ENCODE peak calls at places on chromosomes 13 and 19, in ten cellular contexts. Z, P, N, O, D, I, C, Y, A and U are unnamed samples.

GRCh38 chr19:39112338-39112890 is 13.2 kb upstream of the PAK4 start:
- DNase-seq in Z (no peak), P (peak), N (no peak), O (no peak), D (no peak), I (no peak), C (no peak), Y (no peak), A (no peak), U (no peak)

GRCh38 chr13:65789815-65790214 is 1440.3 kb downstream of the PCDH9 start:
- DNase-seq in Z (no peak), P (no peak), N (no peak), O (no peak), D (no peak), I (peak), C (no peak), Y (no peak), A (no peak), U (no peak)

GRCh38 chr19:48806518-48806817 is 4.4 kb downstream of the BCAT2 start:
- DNase-seq in Z (no peak), P (no peak), N (no peak), O (no peak), D (no peak), I (no peak), C (no peak), Y (peak), A (no peak), U (no peak)

GRCh38 chr19:17391371-17392151 is 2.4 kb downstream of the CCDC194 start:
- DNase-seq in Z (no peak), P (no peak), N (no peak), O (no peak), D (no peak), I (no peak), C (no peak), Y (no peak), A (no peak), U (no peak)

GRCh38 chr19:55305491-55305890 is 19.6 kb downstream of the TMEM150B start:
- DNase-seq in Z (no peak), P (peak), N (no peak), O (no peak), D (peak), I (no peak), C (no peak), Y (peak), A (peak), U (peak)

GRCh38 chr19:17842663-17843313 is 5.0 kb downstream of the JAK3 start:
- DNase-seq in Z (no peak), P (no peak), N (no peak), O (no peak), D (no peak), I (no peak), C (no peak), Y (no peak), A (peak), U (no peak)

GRCh38 chr19:29596080-29596479 is 10.0 kb upstream of the POP4 start:
- DNase-seq in Z (no peak), P (peak), N (no peak), O (no peak), D (no peak), I (no peak), C (no peak), Y (no peak), A (no peak), U (no peak)

GRCh38 chr13:113724780-113725315 is 34.2 kb upstream of the TMEM255B start:
- DNase-seq in Z (peak), P (peak), N (peak), O (peak), D (peak), I (peak), C (peak), Y (peak), A (peak), U (peak)

GRCh38 chr13:112131740-112132113 is 64.8 kb downstream of the SOX1 start:
- DNase-seq in Z (no peak), P (no peak), N (no peak), O (no peak), D (no peak), I (no peak), C (no peak), Y (peak), A (no peak), U (no peak)

GRCh38 chr13:101455863-101456262 is 3.4 kb downstream of the ITGBL1 start:
- DNase-seq in Z (no peak), P (no peak), N (no peak), O (no peak), D (no peak), I (peak), C (no peak), Y (no peak), A (no peak), U (no peak)

GRCh38 chr13:25415196-25415595 is 43.4 kb downstream of the ATP8A2 start:
- DNase-seq in Z (no peak), P (no peak), N (no peak), O (no peak), D (no peak), I (no peak), C (no peak), Y (no peak), A (no peak), U (no peak)

GRCh38 chr13:90538063-90538462 is 809.4 kb upstream of the MIR17HG start:
- DNase-seq in Z (no peak), P (no peak), N (no peak), O (no peak), D (no peak), I (no peak), C (no peak), Y (no peak), A (no peak), U (no peak)

GRCh38 chr19:28687296-28687695 is 525.7 kb downstream of the UQCRFS1 start:
- DNase-seq in Z (no peak), P (no peak), N (no peak), O (no peak), D (no peak), I (no peak), C (no peak), Y (no peak), A (no peak), U (no peak)

GRCh38 chr19:16532440-16533273 is 9.6 kb downstream of the CHERP start:
- DNase-seq in Z (no peak), P (no peak), N (no peak), O (no peak), D (no peak), I (no peak), C (no peak), Y (no peak), A (no peak), U (no peak)

GRCh38 chr19:12733369-12733896 is 1.1 kb downstream of the TRIR start:
- DNase-seq in Z (no peak), P (no peak), N (no peak), O (no peak), D (no peak), I (peak), C (no peak), Y (no peak), A (no peak), U (peak)

GRCh38 chr13:42594577-42595571 is 20.9 kb downstream of the TNFSF11 start:
- DNase-seq in Z (no peak), P (peak), N (peak), O (no peak), D (peak), I (peak), C (peak), Y (peak), A (peak), U (peak)

GRCh38 chr13:20127563-20128458 is 33.0 kb downstream of the GJA3 start:
- DNase-seq in Z (peak), P (peak), N (peak), O (no peak), D (peak), I (peak), C (peak), Y (peak), A (peak), U (peak)

GRCh38 chr13:114071441-114071840 is 61.0 kb downstream of the RASA3 start:
- DNase-seq in Z (peak), P (peak), N (peak), O (peak), D (no peak), I (no peak), C (no peak), Y (no peak), A (no peak), U (no peak)

GRCh38 chr19:31976775-31977536 is 368.5 kb upstream of the ZNF507 start:
- DNase-seq in Z (no peak), P (no peak), N (no peak), O (no peak), D (no peak), I (no peak), C (no peak), Y (no peak), A (no peak), U (no peak)

GRCh38 chr19:4066176-4066606 is 508 bp downstream of the ZBTB7A start:
- DNase-seq in Z (no peak), P (peak), N (peak), O (no peak), D (no peak), I (no peak), C (no peak), Y (no peak), A (peak), U (peak)

GRCh38 chr13:33110713-33111413 is 94.6 kb downstream of the KL start:
- DNase-seq in Z (peak), P (peak), N (no peak), O (peak), D (no peak), I (peak), C (peak), Y (no peak), A (peak), U (peak)

GRCh38 chr13:75803175-75803611 is 167.1 kb downstream of the LMO7 start:
- DNase-seq in Z (no peak), P (no peak), N (no peak), O (no peak), D (no peak), I (no peak), C (no peak), Y (peak), A (no peak), U (no peak)

GRCh38 chr13:97119899-97120745 is 102.0 kb upstream of the MBNL2 start:
- DNase-seq in Z (no peak), P (no peak), N (no peak), O (no peak), D (no peak), I (peak), C (no peak), Y (no peak), A (no peak), U (no peak)

GRCh38 chr13:32254916-32255743 is 60.0 kb downstream of the ZAR1L start:
- DNase-seq in Z (no peak), P (no peak), N (no peak), O (no peak), D (no peak), I (no peak), C (no peak), Y (no peak), A (no peak), U (no peak)

GRCh38 chr13:109145631-109146030 is 516.2 kb downstream of the MYO16 start:
- DNase-seq in Z (no peak), P (peak), N (no peak), O (no peak), D (peak), I (peak), C (no peak), Y (peak), A (peak), U (peak)

GRCh38 chr19:19028526-19028925 is 4.8 kb downstream of the SUGP2 start:
- DNase-seq in Z (no peak), P (no peak), N (no peak), O (no peak), D (no peak), I (no peak), C (no peak), Y (no peak), A (no peak), U (no peak)

GRCh38 chr19:13681509-13681908 is 82.8 kb upstream of the MRI1 start:
- DNase-seq in Z (no peak), P (no peak), N (no peak), O (no peak), D (no peak), I (no peak), C (no peak), Y (no peak), A (no peak), U (no peak)

GRCh38 chr13:99959127-99959529 is 12.4 kb downstream of the ZIC5 start:
- DNase-seq in Z (no peak), P (no peak), N (no peak), O (no peak), D (no peak), I (no peak), C (no peak), Y (peak), A (no peak), U (no peak)

GRCh38 chr13:29165216-29165615 is 345.1 kb downstream of the MTUS2 start:
- DNase-seq in Z (no peak), P (no peak), N (no peak), O (no peak), D (no peak), I (no peak), C (no peak), Y (no peak), A (no peak), U (no peak)

GRCh38 chr13:29161653-29162052 is 341.5 kb downstream of the MTUS2 start:
- DNase-seq in Z (no peak), P (no peak), N (no peak), O (no peak), D (no peak), I (no peak), C (no peak), Y (no peak), A (no peak), U (no peak)

GRCh38 chr13:29159871-29160270 is 339.7 kb downstream of the MTUS2 start:
- DNase-seq in Z (no peak), P (no peak), N (no peak), O (no peak), D (no peak), I (no peak), C (no peak), Y (no peak), A (no peak), U (no peak)

GRCh38 chr13:29162638-29163037 is 342.5 kb downstream of the MTUS2 start:
- DNase-seq in Z (no peak), P (no peak), N (no peak), O (no peak), D (no peak), I (no peak), C (no peak), Y (no peak), A (no peak), U (no peak)

DNA sequence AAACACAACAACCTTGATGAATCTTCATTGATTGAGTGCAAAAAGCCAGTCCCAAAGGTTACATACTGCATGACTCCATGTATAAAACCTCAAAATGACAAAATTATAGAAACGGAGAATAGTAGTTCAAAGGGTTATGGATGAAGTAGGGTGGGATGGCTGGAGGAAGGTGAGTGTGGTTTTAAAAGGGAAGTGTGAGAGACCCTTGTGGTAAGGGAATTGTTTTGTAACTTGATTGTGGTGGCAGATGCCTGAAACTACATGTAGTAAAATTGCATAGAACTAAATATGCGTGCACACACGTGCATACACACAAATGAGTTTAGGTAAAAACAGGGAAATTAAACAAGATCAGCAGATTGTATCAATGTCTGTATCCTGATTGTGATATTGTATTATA is 340.7 kb downstream of the MTUS2 start:
- DNase-seq in Z (no peak), P (no peak), N (no peak), O (no peak), D (no peak), I (no peak), C (no peak), Y (no peak), A (no peak), U (no peak)
- TF ChIP-seq CTCF in Z (no peak), P (no peak), N (no peak), O (no peak), D (no peak), I (no peak), C (no peak), Y (no peak), A (no peak), U (no peak)

GRCh38 chr19:7292352-7292949 is 1.8 kb downstream of the INSR start:
- DNase-seq in Z (no peak), P (no peak), N (no peak), O (no peak), D (no peak), I (no peak), C (no peak), Y (no peak), A (no peak), U (no peak)

GRCh38 chr19:7293795-7294570 is at the start of gene INSR:
- DNase-seq in Z (peak), P (peak), N (peak), O (peak), D (peak), I (peak), C (peak), Y (peak), A (peak), U (peak)

GRCh38 chr19:7295912-7296486 is 1.8 kb upstream of the INSR start:
- DNase-seq in Z (no peak), P (no peak), N (no peak), O (no peak), D (no peak), I (no peak), C (no peak), Y (no peak), A (no peak), U (no peak)

GRCh38 chr19:7294571-7295212 is 478 bp upstream of the INSR start:
- DNase-seq in Z (peak), P (peak), N (peak), O (peak), D (peak), I (peak), C (peak), Y (peak), A (peak), U (peak)

DNA sequence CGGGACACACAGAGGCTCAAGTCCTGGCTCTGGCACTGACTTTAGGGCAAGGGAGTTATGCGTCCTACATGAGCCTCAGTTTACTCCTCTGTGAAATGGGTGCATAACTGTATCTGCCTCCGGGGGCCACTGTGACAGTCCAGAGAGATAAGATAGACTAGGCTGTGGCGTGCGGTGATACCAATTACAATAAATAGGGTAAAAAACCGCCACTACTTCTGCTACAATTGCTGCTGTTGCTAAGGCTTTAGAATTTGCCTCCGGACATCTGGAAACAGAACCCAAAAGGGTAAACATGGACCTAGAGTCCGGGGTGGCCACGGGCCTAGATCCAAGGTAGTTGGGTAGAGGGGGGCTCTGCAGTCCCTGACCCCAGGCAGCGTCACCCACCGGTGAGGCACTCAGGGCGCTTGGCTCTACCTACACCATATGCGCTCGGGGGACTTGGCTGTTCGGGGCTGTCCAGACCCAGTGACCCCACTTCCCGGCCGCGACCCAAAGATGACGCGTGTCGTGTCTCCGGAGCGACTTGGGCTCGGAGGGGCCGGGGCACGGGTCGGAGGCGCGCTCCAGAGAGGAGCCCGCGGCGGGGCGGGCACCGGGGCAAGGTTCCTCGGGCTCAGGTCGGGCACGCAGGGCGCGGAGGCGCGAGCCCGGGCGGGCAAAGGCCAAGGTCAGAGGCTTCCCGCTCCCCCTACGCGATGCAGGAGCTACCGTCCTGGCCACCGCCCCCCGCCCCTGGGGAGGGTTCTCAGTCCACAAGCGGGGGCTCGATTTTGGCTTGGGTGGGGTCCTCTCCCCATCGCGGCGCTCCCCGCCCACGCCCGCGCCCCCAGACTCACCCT is 1.0 kb downstream of the INSR start:
- DNase-seq in Z (peak), P (peak), N (peak), O (no peak), D (no peak), I (no peak), C (no peak), Y (peak), A (peak), U (peak)
- TF ChIP-seq POLR2A in Z (no peak), P (no peak), N (no peak), O (no peak), D (no peak), I (no peak), C (no peak), Y (no peak), A (no peak), U (no peak)

GRCh38 chr19:54136086-54136863 is 1.3 kb upstream of the CNOT3 start:
- DNase-seq in Z (no peak), P (no peak), N (no peak), O (no peak), D (no peak), I (peak), C (no peak), Y (no peak), A (no peak), U (no peak)

GRCh38 chr19:54138777-54139256 is 1.3 kb downstream of the CNOT3 start:
- DNase-seq in Z (no peak), P (no peak), N (no peak), O (no peak), D (no peak), I (no peak), C (no peak), Y (no peak), A (no peak), U (no peak)

GRCh38 chr19:54136864-54137113 is 773 bp upstream of the CNOT3 start:
- DNase-seq in Z (no peak), P (no peak), N (no peak), O (no peak), D (no peak), I (no peak), C (no peak), Y (no peak), A (no peak), U (no peak)

GRCh38 chr19:54137114-54137912 is at the start of gene CNOT3:
- DNase-seq in Z (peak), P (peak), N (peak), O (peak), D (peak), I (peak), C (peak), Y (peak), A (peak), U (peak)

DNA sequence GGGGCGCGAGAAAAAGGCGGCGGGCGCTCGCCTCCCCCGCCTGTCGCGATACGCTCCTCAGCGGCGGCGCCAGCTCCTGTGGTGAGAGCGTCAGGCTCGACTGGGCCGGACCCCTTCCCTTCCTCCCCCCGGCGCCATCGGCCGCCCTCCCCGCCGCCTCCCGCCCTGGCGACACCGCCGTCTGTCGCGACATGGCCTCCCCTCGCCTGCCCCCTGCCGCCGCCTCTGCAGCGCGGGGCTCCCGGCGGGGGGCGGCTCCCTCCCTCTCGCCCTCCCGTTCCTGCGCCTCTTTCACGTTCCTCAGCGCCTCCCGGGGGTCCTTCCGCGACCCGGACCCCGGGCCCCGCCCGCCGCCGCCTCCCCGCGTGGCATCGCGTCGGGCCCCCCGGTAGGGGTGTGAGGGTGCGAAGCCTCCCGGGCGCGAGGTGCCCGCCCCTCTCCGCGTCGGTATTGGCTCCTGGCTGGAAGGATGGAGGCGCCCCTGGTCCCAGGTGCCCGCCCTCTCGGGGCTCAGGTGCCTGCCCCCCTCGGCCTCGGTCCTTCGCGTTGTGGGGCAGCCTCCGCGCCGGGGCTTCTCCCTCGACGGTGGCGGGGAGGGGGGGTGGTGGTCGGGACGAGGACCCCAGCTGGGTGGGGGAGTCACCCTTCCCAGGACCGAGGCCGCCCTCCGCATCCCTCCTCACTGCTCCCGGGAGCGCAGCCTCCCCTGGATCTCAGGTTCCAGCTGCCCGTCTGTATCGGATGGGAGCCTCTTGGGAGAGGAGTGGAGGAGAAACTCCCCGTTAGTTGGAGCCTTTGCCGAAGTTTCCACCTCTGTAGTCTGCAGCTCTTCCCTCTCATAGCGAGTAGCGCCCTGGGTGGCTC is 583 bp downstream of the CNOT3 start:
- DNase-seq in Z (no peak), P (no peak), N (no peak), O (no peak), D (no peak), I (no peak), C (no peak), Y (no peak), A (peak), U (no peak)
- TF ChIP-seq CTCF in Z (no peak), P (no peak), N (no peak), O (no peak), D (no peak), I (peak), C (no peak), Y (no peak), A (no peak), U (no peak)

GRCh38 chr13:91889641-91890040 is 491.2 kb downstream of the GPC5 start:
- DNase-seq in Z (no peak), P (no peak), N (no peak), O (no peak), D (no peak), I (no peak), C (no peak), Y (no peak), A (no peak), U (no peak)

GRCh38 chr13:91894311-91894710 is 495.9 kb downstream of the GPC5 start:
- DNase-seq in Z (no peak), P (no peak), N (no peak), O (no peak), D (no peak), I (no peak), C (no peak), Y (no peak), A (no peak), U (no peak)

GRCh38 chr13:91893040-91893439 is 494.6 kb downstream of the GPC5 start:
- DNase-seq in Z (no peak), P (no peak), N (no peak), O (no peak), D (no peak), I (no peak), C (no peak), Y (no peak), A (no peak), U (no peak)
- TF ChIP-seq POLR2A in Z (no peak), P (no peak), N (no peak), O (no peak), D (no peak), I (no peak), C (no peak), Y (no peak), A (no peak), U (no peak)